ENCODE peak calls at places on chromosomes 4 and X, in four cellular contexts. Y is PC-3, L is DND-41, A is HepG2. Q is an unnamed sample.
A peak's percentile ranks its signal among the peaks of the same experiment; 100 is the strongest.

GRCh38 chr4:154822775-154823174 is 41.7 kb downstream of the RBM46 start:
- DNase-seq in Y (peak; percentile 36), L (no peak), A (no peak), Q (no peak)

GRCh38 chr4:148126825-148127224 is 315.4 kb downstream of the NR3C2 start:
- DNase-seq in Y (no peak), L (no peak), A (no peak), Q (no peak)

GRCh38 chr4:186472948-186473347 is 82.4 kb downstream of the MTNR1A start:
- DNase-seq in Y (peak; percentile 52), L (no peak), A (peak; percentile 16), Q (peak; percentile 41)

GRCh38 chrX:8868070-8868795 is 67.0 kb upstream of the FAM9A start:
- DNase-seq in Y (peak; percentile 92), L (no peak), A (no peak), Q (no peak)

GRCh38 chr4:55635760-55636621 is at the start of gene NMU:
- DNase-seq in Y (peak; percentile 79), L (no peak), A (peak; percentile 13), Q (peak; percentile 67)

GRCh38 chrX:3271485-3272186 is 74.8 kb downstream of the MXRA5 start:
- DNase-seq in Y (peak; percentile 23), L (no peak), A (no peak), Q (no peak)

GRCh38 chr4:113109106-113109740 is 59.8 kb downstream of the ANK2 start:
- DNase-seq in Y (no peak), L (no peak), A (peak; percentile 46), Q (no peak)

GRCh38 chrX:106726485-106727437 is at the start of gene RNF128:
- DNase-seq in Y (peak; percentile 43), L (no peak), A (peak; percentile 66), Q (peak; percentile 70)

GRCh38 chrX:40773809-40774208 is 38.5 kb upstream of the MED14 start:
- DNase-seq in Y (peak; percentile 81), L (no peak), A (no peak), Q (peak; percentile 27)

GRCh38 chr4:65668201-65669007 is 1.9 kb downstream of the EPHA5 start:
- DNase-seq in Y (peak; percentile 39), L (no peak), A (no peak), Q (no peak)

GRCh38 chrX:133608406-133608805 is 193.1 kb upstream of the GPC4 start:
- DNase-seq in Y (no peak), L (no peak), A (no peak), Q (no peak)

GRCh38 chr4:165347647-165348569 is 20.4 kb downstream of the MSMO1 start:
- DNase-seq in Y (no peak), L (no peak), A (no peak), Q (no peak)

GRCh38 chr4:157048248-157048647 is 27.7 kb upstream of the GLRB start:
- DNase-seq in Y (no peak), L (no peak), A (no peak), Q (no peak)

GRCh38 chrX:139158256-139158655 is 372.3 kb upstream of the F9 start:
- DNase-seq in Y (peak; percentile 55), L (no peak), A (no peak), Q (no peak)

DNA sequence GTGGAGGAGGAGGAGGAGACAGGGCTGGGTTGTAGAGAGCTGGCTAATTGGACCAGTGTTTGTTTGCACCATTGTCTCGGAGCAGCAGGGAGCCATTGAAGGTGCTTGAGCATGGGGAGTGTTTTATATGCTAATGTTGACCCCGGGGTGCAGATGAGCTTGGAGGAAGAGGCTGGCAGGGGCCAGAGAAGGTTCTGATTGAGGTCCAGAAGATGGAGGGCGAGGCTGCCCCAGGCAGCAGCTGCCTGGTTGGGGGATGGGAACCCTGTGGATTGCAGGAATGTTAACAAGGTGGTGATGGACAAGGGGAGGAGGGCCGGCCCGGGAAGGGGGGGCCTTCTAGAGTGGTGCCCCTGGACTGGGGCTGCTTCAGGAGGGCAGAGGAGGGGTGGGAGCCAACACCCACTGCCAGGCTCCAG is 18.0 kb downstream of the DOK7 start:
- DNase-seq in Y (no peak), L (no peak), A (no peak), Q (no peak)
- TF ChIP-seq EZH2 in Y (no peak), L (no peak), A (no peak), Q (no peak)

GRCh38 chr4:127782275-127783025 is at the start of gene HSPA4L:
- DNase-seq in Y (peak; percentile 50), L (no peak), A (peak; percentile 68), Q (peak; percentile 63)
- TF ChIP-seq EZH2 in Y (no peak), L (no peak), A (no peak), Q (no peak)

GRCh38 chrX:25005034-25005381 is 10.8 kb downstream of the ARX start:
- DNase-seq in Y (no peak), L (no peak), A (no peak), Q (no peak)
- TF ChIP-seq EZH2 in Y (no peak), L (no peak), A (no peak), Q (no peak)

DNA sequence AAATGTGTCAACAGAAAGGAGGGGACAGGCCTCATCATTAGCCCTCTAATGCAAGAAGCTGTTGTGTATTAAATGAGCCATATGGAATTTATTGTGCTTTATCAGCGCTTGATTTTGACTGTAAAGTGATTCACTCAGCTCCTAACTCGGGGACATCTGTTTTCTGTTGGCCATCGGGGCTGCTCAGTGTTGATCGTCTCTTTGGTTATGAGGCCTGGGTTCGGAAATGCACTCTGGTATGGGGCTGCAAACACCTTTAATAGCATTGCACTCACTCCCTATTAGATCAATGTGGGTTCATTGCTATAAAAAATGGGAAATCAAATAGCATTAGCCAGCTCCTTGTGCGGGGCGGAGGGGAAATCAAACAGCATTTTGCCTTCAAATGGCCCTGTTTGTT is 6.4 kb downstream of the ARX start:
- DNase-seq in Y (no peak), L (no peak), A (no peak), Q (no peak)
- TF ChIP-seq EZH2 in Y (no peak), L (no peak), A (no peak), Q (no peak)

GRCh38 chr4:110632506-110633357 is 9.9 kb upstream of the PITX2 start:
- DNase-seq in Y (no peak), L (no peak), A (no peak), Q (no peak)

GRCh38 chr4:110634320-110635154 is 11.7 kb upstream of the PITX2 start:
- DNase-seq in Y (no peak), L (no peak), A (no peak), Q (no peak)

GRCh38 chr4:110631582-110632505 is 9.0 kb upstream of the PITX2 start:
- DNase-seq in Y (peak; percentile 80), L (no peak), A (peak; percentile 54), Q (peak; percentile 68)

GRCh38 chr4:110635155-110635479 is 12.2 kb upstream of the PITX2 start:
- DNase-seq in Y (no peak), L (no peak), A (no peak), Q (no peak)

GRCh38 chr4:110633358-110634319 is 10.8 kb upstream of the PITX2 start:
- DNase-seq in Y (no peak), L (no peak), A (no peak), Q (no peak)
- TF ChIP-seq EZH2 in Y (no peak), L (no peak), A (no peak), Q (no peak)

DNA sequence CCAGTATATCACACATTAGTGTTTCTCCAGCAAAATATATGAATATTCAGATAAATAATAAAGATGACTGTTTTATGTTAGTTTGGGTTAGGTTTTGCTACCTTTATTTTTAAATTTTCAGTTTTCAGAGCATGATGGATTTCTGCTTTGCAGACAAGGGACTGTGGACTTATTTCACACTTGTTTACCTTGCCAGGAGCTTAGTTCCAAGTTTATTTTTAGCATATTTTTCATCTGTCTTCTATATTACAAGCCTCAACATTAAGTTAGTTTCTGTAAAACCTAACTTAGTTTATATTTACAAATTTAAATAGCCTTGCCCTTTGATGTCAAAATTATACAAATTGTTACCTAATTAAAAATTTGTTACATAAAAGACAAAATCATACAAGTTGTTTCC is 163.4 kb downstream of the FBXW7 start:
- DNase-seq in Y (no peak), L (no peak), A (no peak), Q (no peak)
- TF ChIP-seq EZH2 in Y (no peak), L (no peak), A (no peak), Q (no peak)

GRCh38 chr4:172716291-172716690 is 452.3 kb upstream of the GALNT7 start:
- DNase-seq in Y (no peak), L (no peak), A (no peak), Q (no peak)
- TF ChIP-seq EZH2 in Y (no peak), L (no peak), A (no peak), Q (no peak)

GRCh38 chrX:95346854-95347253 is 1337.8 kb upstream of the DIAPH2 start:
- DNase-seq in Y (peak; percentile 17), L (no peak), A (peak; percentile 0), Q (no peak)
- TF ChIP-seq EZH2 in Y (no peak), L (no peak), A (no peak), Q (no peak)

DNA sequence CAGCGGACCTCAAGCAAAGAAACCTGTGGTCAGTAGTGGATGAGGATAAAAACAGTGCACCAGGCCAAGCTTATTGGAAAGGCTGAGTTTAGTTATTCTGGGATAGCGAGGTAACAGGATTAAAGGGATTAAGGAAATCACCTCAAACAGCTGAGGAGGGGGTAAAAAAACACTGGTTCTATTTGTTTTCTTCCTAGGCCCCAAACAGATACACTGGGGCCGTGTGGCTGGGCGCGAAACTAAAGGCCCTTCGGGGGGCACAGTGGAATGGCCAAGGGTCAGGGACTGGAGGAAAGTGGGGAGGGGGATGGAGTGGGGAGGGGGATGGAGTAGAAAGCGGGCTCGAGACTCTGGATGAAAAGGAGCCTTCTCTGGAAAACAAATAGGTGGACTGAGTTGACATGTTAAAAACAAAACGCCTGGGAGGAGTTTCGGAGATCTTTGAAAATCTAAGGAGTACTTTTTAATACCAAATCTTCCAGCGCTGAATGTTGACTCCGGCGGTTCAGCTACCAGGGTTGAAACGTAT is 2.9 kb downstream of the SOX3 start:
- DNase-seq in Y (no peak), L (no peak), A (no peak), Q (no peak)
- TF ChIP-seq EZH2 in Y (peak; percentile 75), L (no peak), A (no peak), Q (no peak)

Q was measured in HCT116.